ENCODE peak calls at places on chromosomes 4 and X, in six cellular contexts. E is EL, K is kidney glomerular epithelial cell, L is GM23338, W is SIG-M5, D is kidney. A is an unnamed sample.

GRCh38 chr4:147498031-147498700 is 17.3 kb downstream of the EDNRA start:
- DNase-seq in E (peak; percentile 71), L (no peak), W (no peak), D (no peak), K (peak; percentile 73), A (no peak)

GRCh38 chrX:135396109-135396508 is 25.6 kb upstream of the SMIM10L2A start:
- DNase-seq in K (no peak), E (peak; percentile 3), L (no peak), W (no peak), D (no peak), A (no peak)

GRCh38 chr4:159006202-159006601 is 96.7 kb upstream of the RAPGEF2 start:
- DNase-seq in W (no peak), E (peak; percentile 38), L (peak; percentile 28), D (no peak), K (no peak), A (no peak)

GRCh38 chrX:48492293-48492910 is 16.4 kb upstream of the PORCN start:
- DNase-seq in E (peak; percentile 64), K (no peak), W (no peak), L (no peak), D (peak; percentile 74), A (no peak)

GRCh38 chrX:120228187-120228908 is 22.3 kb upstream of the ZBTB33 start:
- DNase-seq in W (no peak), K (no peak), D (no peak), E (no peak), L (no peak), A (no peak)

GRCh38 chr4:163534056-163534455 is 39.6 kb downstream of the TMA16 start:
- DNase-seq in W (no peak), D (no peak), L (no peak), E (no peak), K (no peak), A (no peak)

GRCh38 chr4:79663157-79663556 is 255.1 kb upstream of the GK2 start:
- DNase-seq in W (no peak), E (no peak), K (peak; percentile 0), L (no peak), D (no peak), A (no peak)

GRCh38 chr4:16617416-16617815 is 281.0 kb downstream of the LDB2 start:
- DNase-seq in K (no peak), E (no peak), L (no peak), D (no peak), W (no peak), A (no peak)

GRCh38 chrX:1582686-1583437 is 8.5 kb upstream of the AKAP17A start:
- DNase-seq in W (peak; percentile 0), L (peak; percentile 26), D (no peak), K (no peak), E (peak; percentile 70), A (no peak)

GRCh38 chr4:20506827-20507226 is 193.4 kb upstream of the PACRGL start:
- DNase-seq in W (no peak), E (peak; percentile 75), L (no peak), K (no peak), D (no peak), A (no peak)

GRCh38 chr4:106201373-106201772 is 114.6 kb downstream of the TBCK start:
- DNase-seq in L (peak; percentile 30), K (peak; percentile 30), W (no peak), D (no peak), E (no peak), A (no peak)

GRCh38 chrX:114152130-114152529 is 431.8 kb upstream of the HTR2C start:
- DNase-seq in W (no peak), E (peak; percentile 69), L (no peak), D (no peak), K (no peak), A (no peak)

GRCh38 chrX:71420686-71421085 is 54.5 kb downstream of the TAF1 start:
- DNase-seq in L (peak; percentile 6), K (no peak), W (no peak), E (no peak), D (no peak), A (no peak)

GRCh38 chr4:26420438-26420837 is 69.8 kb downstream of the CCKAR start:
- DNase-seq in D (no peak), W (no peak), L (no peak), E (no peak), K (no peak), A (no peak)

GRCh38 chrX:91122141-91122540 is 312.5 kb upstream of the PABPC5 start:
- DNase-seq in E (no peak), K (no peak), W (no peak), D (no peak), L (no peak), A (no peak)

GRCh38 chr4:16457944-16458343 is 231.7 kb upstream of the TAPT1 start:
- DNase-seq in D (no peak), K (no peak), L (no peak), E (peak; percentile 56), W (no peak), A (no peak)

GRCh38 chr4:128597515-128597914 is 212.0 kb upstream of the JADE1 start:
- DNase-seq in K (no peak), L (no peak), D (no peak), W (no peak), E (no peak), A (no peak)

GRCh38 chr4:36348403-36348938 is 67.1 kb downstream of the DTHD1 start:
- DNase-seq in D (no peak), W (no peak), E (no peak), L (no peak), K (peak; percentile 46), A (no peak)

GRCh38 chrX:39688576-39689373 is 409.0 kb downstream of the BCOR start:
- DNase-seq in W (no peak), E (peak; percentile 48), L (peak; percentile 79), D (peak; percentile 87), K (no peak), A (peak; percentile 79)

GRCh38 chrX:41718481-41719245 is 5.3 kb upstream of the GPR82 start:
- DNase-seq in D (no peak), K (peak; percentile 14), L (peak; percentile 78), W (no peak), E (no peak), A (no peak)

GRCh38 chr4:98838977-98839618 is 89.8 kb downstream of the EIF4E start:
- DNase-seq in E (peak; percentile 21), W (no peak), L (no peak), D (no peak), K (peak; percentile 59), A (peak; percentile 37)

GRCh38 chr4:105808459-105809041 is 86.7 kb upstream of the NPNT start:
- DNase-seq in K (no peak), W (no peak), D (no peak), L (no peak), E (peak; percentile 72), A (no peak)

GRCh38 chr4:38669233-38669632 is 5.2 kb downstream of the KLF3 start:
- DNase-seq in D (no peak), E (no peak), W (no peak), K (no peak), L (no peak), A (no peak)

GRCh38 chr4:108943971-108944370 is 181.1 kb upstream of the ETNPPL start:
- DNase-seq in K (no peak), D (no peak), L (no peak), E (no peak), W (no peak), A (no peak)

GRCh38 chr4:168551945-168552695 is 55.3 kb downstream of the PALLD start:
- DNase-seq in D (no peak), E (peak; percentile 37), K (no peak), W (no peak), L (peak; percentile 70), A (no peak)

GRCh38 chr4:153127773-153128494 is 76.3 kb upstream of the TRIM2 start:
- DNase-seq in L (peak; percentile 95), D (peak; percentile 88), W (no peak), K (peak; percentile 94), E (peak; percentile 80), A (peak; percentile 76)

GRCh38 chr4:8739357-8739756 is 132.3 kb downstream of the HMX1 start:
- DNase-seq in D (no peak), K (no peak), W (no peak), L (no peak), E (no peak), A (no peak)

GRCh38 chr4:21949073-21949457 is 493 bp upstream of the KCNIP4 start:
- DNase-seq in W (no peak), E (peak; percentile 17), L (peak; percentile 37), K (no peak), D (peak; percentile 69), A (peak; percentile 49)

GRCh38 chrX:70422886-70423336 is at the start of gene GDPD2:
- DNase-seq in E (no peak), D (no peak), K (peak; percentile 3), W (no peak), L (peak; percentile 77), A (no peak)

GRCh38 chr4:2936773-2937145 is 26.4 kb downstream of the NOP14 start:
- DNase-seq in D (peak; percentile 82), L (no peak), E (peak; percentile 86), W (no peak), K (peak; percentile 28), A (no peak)

GRCh38 chr4:36043901-36044300 is 200.4 kb downstream of the ARAP2 start:
- DNase-seq in L (no peak), K (no peak), E (no peak), D (no peak), W (no peak), A (no peak)